ENCODE peak calls at places on chromosomes 16 and 17, in five cellular contexts. D, M, F, Q and I are unnamed samples.

GRCh38 chr16:11389631-11390565 is 44.6 kb downstream of the RMI2 start:
- DNase-seq in D (no peak), M (peak; percentile 23), F (no peak), Q (no peak), I (peak; percentile 9)

GRCh38 chr17:30550512-30551273 is 73.5 kb downstream of the GOSR1 start:
- DNase-seq in D (peak; percentile 49), M (no peak), F (no peak), Q (peak; percentile 34), I (peak; percentile 55)

GRCh38 chr17:82959990-82960418 is 119.4 kb upstream of the METRNL start:
- DNase-seq in D (no peak), M (no peak), F (no peak), Q (no peak), I (no peak)

GRCh38 chr16:53131363-53132071 is 76.7 kb downstream of the CHD9 start:
- DNase-seq in D (peak; percentile 67), M (peak; percentile 75), F (peak; percentile 43), Q (peak; percentile 69), I (peak; percentile 60)

GRCh38 chr17:29699283-29699682 is 76.6 kb upstream of the CORO6 start:
- DNase-seq in D (no peak), M (no peak), F (no peak), Q (no peak), I (no peak)

GRCh38 chr17:80862341-80862969 is 129.2 kb upstream of the CHMP6 start:
- DNase-seq in D (no peak), M (peak; percentile 26), F (no peak), Q (no peak), I (no peak)

GRCh38 chr17:80476877-80477646 is 655 bp upstream of the NPTX1 start:
- DNase-seq in D (no peak), M (no peak), F (no peak), Q (no peak), I (no peak)

GRCh38 chr17:31724619-31725018 is 134.4 kb downstream of the COPRS start:
- DNase-seq in D (no peak), M (no peak), F (no peak), Q (peak; percentile 61), I (no peak)

GRCh38 chr16:582614-583331 is 7.1 kb upstream of the RAB40C start:
- DNase-seq in D (no peak), M (peak; percentile 52), F (no peak), Q (no peak), I (no peak)

GRCh38 chr17:58513913-58514794 is at the start of gene MTMR4:
- DNase-seq in D (peak; percentile 91), M (peak; percentile 91), F (peak; percentile 76), Q (peak; percentile 81), I (peak; percentile 87)

GRCh38 chr17:47989700-47990099 is 18.8 kb downstream of the CDK5RAP3 start:
- DNase-seq in D (no peak), M (no peak), F (no peak), Q (no peak), I (no peak)

GRCh38 chr17:41392278-41392677 is 5.1 kb downstream of the KRT31 start:
- DNase-seq in D (no peak), M (no peak), F (no peak), Q (peak; percentile 75), I (no peak)

GRCh38 chr17:48505788-48506187 is 25.0 kb downstream of the HOXB1 start:
- DNase-seq in D (peak; percentile 66), M (no peak), F (no peak), Q (peak; percentile 77), I (no peak)

GRCh38 chr17:65536573-65537342 is 24.7 kb downstream of the AXIN2 start:
- DNase-seq in D (no peak), M (no peak), F (no peak), Q (no peak), I (no peak)

GRCh38 chr17:72376486-72377345 is 255.9 kb downstream of the SOX9 start:
- DNase-seq in D (no peak), M (no peak), F (no peak), Q (peak; percentile 77), I (no peak)

GRCh38 chr16:84955427-84955826 is 55.9 kb downstream of the ZDHHC7 start:
- DNase-seq in D (no peak), M (no peak), F (no peak), Q (no peak), I (no peak)

GRCh38 chr16:22694887-22695382 is 119.0 kb upstream of the HS3ST2 start:
- DNase-seq in D (no peak), M (no peak), F (no peak), Q (peak; percentile 98), I (no peak)

GRCh38 chr16:14502932-14503741 is 126.9 kb downstream of the PARN start:
- DNase-seq in D (peak; percentile 59), M (no peak), F (no peak), Q (peak; percentile 57), I (no peak)